ENCODE peak calls at places on chromosome 7, in seven cellular contexts. Q is tibial nerve, G is body of pancreas, V is stomach, X is psoas muscle, L is dorsolateral prefrontal cortex, C is A549. T is an unnamed sample.
A peak's percentile ranks its signal among the peaks of the same experiment; 100 is the strongest.

GRCh38 chr7:47937065-47937687 is 11.1 kb downstream of the PKD1L1 start:
- DNase-seq in Q (no peak), G (no peak), V (no peak), X (no peak), L (no peak), C (no peak), T (no peak)

GRCh38 chr7:128084896-128085608 is 53.8 kb upstream of the LRRC4 start:
- DNase-seq in Q (no peak), G (peak; percentile 76), V (no peak), X (no peak), L (no peak), C (no peak), T (no peak)

GRCh38 chr7:132750530-132751281 is 174.4 kb upstream of the PLXNA4 start:
- DNase-seq in Q (no peak), G (no peak), V (no peak), X (no peak), L (no peak), C (no peak), T (no peak)

GRCh38 chr7:87110778-87111177 is 41.5 kb upstream of the DMTF1 start:
- DNase-seq in Q (no peak), G (no peak), V (no peak), X (no peak), L (no peak), C (no peak), T (no peak)

GRCh38 chr7:75993689-75994387 is 557 bp downstream of the TMEM120A start:
- DNase-seq in Q (peak; percentile 39), G (peak; percentile 72), V (peak; percentile 53), X (peak; percentile 88), L (no peak), C (peak; percentile 87), T (no peak)

GRCh38 chr7:11217848-11218565 is 244.3 kb downstream of the PHF14 start:
- DNase-seq in Q (no peak), G (no peak), V (no peak), X (no peak), L (no peak), C (no peak), T (no peak)

GRCh38 chr7:132739271-132739955 is 163.1 kb upstream of the PLXNA4 start:
- DNase-seq in Q (no peak), G (peak; percentile 36), V (no peak), X (peak; percentile 63), L (peak; percentile 50), C (peak; percentile 38), T (no peak)

GRCh38 chr7:1883031-1883761 is 213.1 kb downstream of the ELFN1 start:
- DNase-seq in Q (no peak), G (no peak), V (no peak), X (no peak), L (no peak), C (peak; percentile 82), T (no peak)

GRCh38 chr7:76293407-76293901 is 9.0 kb upstream of the HSPB1 start:
- DNase-seq in Q (no peak), G (no peak), V (no peak), X (no peak), L (no peak), C (no peak), T (no peak)

GRCh38 chr7:146878901-146879300 is 762.3 kb downstream of the CNTNAP2 start:
- DNase-seq in Q (no peak), G (no peak), V (no peak), X (no peak), L (no peak), C (no peak), T (no peak)

GRCh38 chr7:140673063-140673769 is 471 bp downstream of the ADCK2 start:
- DNase-seq in Q (no peak), G (peak; percentile 76), V (peak; percentile 81), X (peak; percentile 73), L (peak; percentile 26), C (peak; percentile 61), T (no peak)

GRCh38 chr7:23117841-23118240 is 12.3 kb downstream of the KLHL7 start:
- DNase-seq in Q (no peak), G (no peak), V (no peak), X (no peak), L (no peak), C (no peak), T (no peak)

GRCh38 chr7:727104-727805 is at the start of gene PRKAR1B:
- DNase-seq in Q (no peak), G (peak; percentile 37), V (no peak), X (no peak), L (no peak), C (peak; percentile 42), T (no peak)

GRCh38 chr7:136412952-136413351 is 435.8 kb upstream of the MTPN start:
- DNase-seq in Q (no peak), G (no peak), V (no peak), X (no peak), L (no peak), C (no peak), T (no peak)

GRCh38 chr7:5337047-5337446 is 54.3 kb downstream of the SLC29A4 start:
- DNase-seq in Q (no peak), G (no peak), V (no peak), X (no peak), L (no peak), C (no peak), T (no peak)

GRCh38 chr7:49174396-49174795 is 250.0 kb downstream of the CDC14C start:
- DNase-seq in Q (no peak), G (no peak), V (no peak), X (no peak), L (no peak), C (no peak), T (no peak)

GRCh38 chr7:7662527-7662926 is 22.0 kb downstream of the UMAD1 start:
- DNase-seq in Q (no peak), G (no peak), V (no peak), X (no peak), L (no peak), C (no peak), T (no peak)
- TF ChIP-seq CTCF in Q (no peak), G (peak; percentile 9), V (no peak), X (peak; percentile 20), L (peak; percentile 34), C (peak; percentile 32), T (no peak)

DNA sequence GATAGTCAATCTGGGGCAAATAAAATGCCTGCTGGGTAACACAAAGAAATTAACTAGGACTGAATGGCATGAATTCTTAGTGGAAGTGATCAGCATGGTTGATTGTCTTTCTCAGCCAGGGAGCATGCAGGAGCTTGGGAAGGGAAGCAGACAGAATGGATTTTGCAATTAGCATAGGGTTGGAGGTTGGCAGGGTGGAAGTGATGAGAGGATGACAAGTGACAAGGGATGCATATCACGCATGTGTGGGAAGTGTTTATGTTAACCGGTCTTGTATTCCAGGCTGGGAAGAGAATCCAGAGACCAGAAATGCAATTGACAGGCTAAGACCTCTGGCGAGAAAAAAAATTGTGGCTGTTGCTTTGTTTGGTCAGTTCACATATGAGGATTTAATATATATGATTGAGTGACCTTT is 8.2 kb downstream of the MDFIC start:
- DNase-seq in Q (no peak), G (no peak), V (no peak), X (no peak), L (no peak), C (no peak), T (no peak)
- H3K27ac ChIP-seq in Q (peak overlapping the region; percentile 57), G (no peak overlapping the region), V (no peak overlapping the region), X (no peak overlapping the region), L (no peak overlapping the region), C (no peak overlapping the region), T (no peak overlapping the region)

GRCh38 chr7:19982841-19983835 is 209.7 kb upstream of the TMEM196 start:
- DNase-seq in Q (peak; percentile 57), G (peak; percentile 43), V (no peak), X (no peak), L (peak; percentile 37), C (no peak), T (no peak)
- TF ChIP-seq CTCF in Q (peak; percentile 37), G (no peak), V (peak; percentile 10), X (peak; percentile 11), L (no peak), C (peak; percentile 7), T (no peak)

GRCh38 chr7:28984219-28984618 is 26.1 kb upstream of the TRIL start:
- DNase-seq in Q (no peak), G (no peak), V (no peak), X (no peak), L (no peak), C (no peak), T (no peak)
- H3K27ac ChIP-seq in Q (no peak overlapping the region), G (no peak overlapping the region), V (no peak overlapping the region), X (no peak overlapping the region), L (no peak overlapping the region), C (peak overlapping the region; percentile 55), T (peak overlapping the region; percentile 89)

DNA sequence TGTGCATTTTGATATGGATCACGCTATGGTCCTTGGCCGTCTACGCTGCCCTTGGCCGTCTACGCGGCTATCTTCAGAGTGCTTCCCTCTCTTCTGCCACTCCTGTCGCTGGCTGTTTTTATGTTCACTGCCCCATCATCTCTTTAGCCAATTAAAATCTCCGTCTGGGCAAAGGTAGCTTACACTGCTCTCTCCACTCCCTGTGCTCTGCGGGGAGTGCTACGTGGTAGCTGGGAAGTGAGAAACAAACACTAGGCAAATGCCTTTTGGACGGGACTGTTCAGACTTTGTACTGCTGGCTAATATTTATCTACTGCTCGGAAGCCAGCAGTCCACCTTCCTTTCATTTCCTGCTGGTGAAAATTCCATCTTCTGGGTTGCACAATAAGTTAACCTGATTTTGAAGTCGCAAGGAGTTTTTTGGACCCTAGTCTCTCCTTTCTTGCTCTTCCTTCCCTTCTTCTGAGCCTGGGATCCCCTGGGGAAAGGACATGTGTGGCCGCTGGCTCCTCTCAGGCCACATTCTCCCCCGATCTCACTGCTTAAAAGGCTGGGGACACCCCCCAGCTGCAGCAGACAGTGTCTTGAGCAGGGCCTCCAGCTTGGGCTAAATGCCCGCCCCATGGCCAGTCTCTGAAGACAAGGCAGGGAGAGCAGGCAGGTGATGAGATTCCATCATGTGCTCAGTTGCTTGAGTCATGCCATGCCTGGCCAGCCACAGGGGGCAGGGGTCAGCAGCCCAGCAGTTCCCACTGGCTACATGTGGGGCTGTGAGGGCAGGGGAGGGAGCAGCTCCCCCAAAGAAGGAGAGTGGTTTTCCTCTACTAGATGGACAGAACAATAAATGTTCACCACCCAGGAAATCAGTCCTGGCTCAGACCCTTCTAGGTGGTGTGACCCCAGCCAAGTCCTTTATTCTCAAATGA is 25.5 kb upstream of the RBM33 start:
- DNase-seq in Q (no peak), G (peak; percentile 90), V (peak; percentile 73), X (no peak), L (no peak), C (peak; percentile 66), T (no peak)
- TF ChIP-seq CTCF in Q (no peak), G (peak; percentile 11), V (no peak), X (no peak), L (no peak), C (no peak), T (no peak)

DNA sequence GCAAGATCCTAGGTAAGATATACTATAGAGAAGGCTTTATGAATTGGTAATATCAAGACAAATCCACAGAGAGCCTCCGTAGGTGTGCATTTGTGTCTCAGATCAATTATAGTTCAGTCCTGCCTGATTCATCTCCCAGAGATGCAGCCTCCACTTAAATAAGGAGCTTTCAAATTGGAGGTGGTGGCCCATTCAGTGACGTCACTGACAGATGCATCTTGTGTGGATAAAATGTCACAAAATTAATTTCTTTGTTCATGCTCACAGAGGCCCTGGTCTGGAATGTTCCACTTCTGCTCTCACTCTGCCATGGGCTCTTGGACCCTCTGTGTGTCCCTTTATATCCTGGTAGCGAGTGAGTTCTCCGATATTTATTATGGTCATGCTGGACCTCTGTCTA is 157.1 kb upstream of the PRSS58 start:
- DNase-seq in Q (no peak), G (no peak), V (no peak), X (no peak), L (no peak), C (no peak), T (no peak)
- H3K27ac ChIP-seq in Q (no peak overlapping the region), G (no peak overlapping the region), V (no peak overlapping the region), X (no peak overlapping the region), L (peak overlapping the region; percentile 61), C (no peak overlapping the region), T (no peak overlapping the region)

GRCh38 chr7:130486114-130486962 is 5.5 kb upstream of the MEST start:
- DNase-seq in Q (no peak), G (peak; percentile 95), V (peak; percentile 80), X (peak; percentile 61), L (no peak), C (peak; percentile 91), T (no peak)
- TF ChIP-seq CTCF in Q (peak; percentile 65), G (peak; percentile 95), V (peak; percentile 67), X (peak; percentile 33), L (peak; percentile 66), C (peak; percentile 85), T (peak; percentile 71)

T was measured in esophagus squamous epithelium.